ENCODE peak calls at places on chromosomes 16 and 17, in seven cellular contexts. O is T-helper 2 cell, I is T-cell, T is AG08395, E is progenitor cell of endocrine pancreas, W is HFFc6, B is HT1080. P is an unnamed sample.

GRCh38 chr17:68519911-68520310 is 7.7 kb downstream of the PRKAR1A start:
- DNase-seq in B (no peak), W (no peak), E (no peak), I (no peak), O (no peak), T (no peak), P (no peak)

GRCh38 chr16:80150978-80151705 is 389.7 kb upstream of the DYNLRB2 start:
- DNase-seq in E (no peak), I (no peak), T (peak; percentile 70), O (no peak), B (no peak), W (peak; percentile 80), P (no peak)

GRCh38 chr16:70294385-70295029 is 4.5 kb upstream of the DDX19B start:
- DNase-seq in E (no peak), O (no peak), W (no peak), T (no peak), B (no peak), I (no peak), P (no peak)

GRCh38 chr16:84543931-84544776 is 39.7 kb upstream of the MEAK7 start:
- DNase-seq in I (peak; percentile 22), B (peak; percentile 11), O (no peak), T (no peak), W (no peak), E (no peak), P (no peak)

GRCh38 chr17:81509687-81510523 is 2.7 kb downstream of the ACTG1 start:
- DNase-seq in E (no peak), W (no peak), O (peak; percentile 22), I (peak; percentile 46), T (no peak), B (no peak), P (no peak)

GRCh38 chr16:49022351-49022963 is 259.2 kb downstream of the CBLN1 start:
- DNase-seq in O (no peak), B (no peak), I (no peak), W (no peak), T (no peak), E (no peak), P (no peak)

GRCh38 chr16:57757326-57757786 is 21.8 kb downstream of the KATNB1 start:
- DNase-seq in B (peak; percentile 76), E (peak; percentile 83), T (peak; percentile 95), I (peak; percentile 82), W (peak; percentile 70), O (peak; percentile 76), P (peak; percentile 69)

GRCh38 chr17:40327735-40328385 is 18.9 kb downstream of the RARA start:
- DNase-seq in B (no peak), T (no peak), I (no peak), W (no peak), E (no peak), O (no peak), P (no peak)

GRCh38 chr17:6455321-6455705 is 11.1 kb downstream of the PIMREG start:
- DNase-seq in W (no peak), B (no peak), I (peak; percentile 45), E (peak; percentile 52), T (no peak), O (no peak), P (peak; percentile 12)

GRCh38 chr17:69269174-69269998 is 40.8 kb upstream of the ABCA10 start:
- DNase-seq in W (peak; percentile 29), O (no peak), E (no peak), T (no peak), I (no peak), B (peak; percentile 38), P (no peak)

GRCh38 chr17:15952916-15953865 is 8.3 kb downstream of the ADORA2B start:
- DNase-seq in B (no peak), O (no peak), W (no peak), E (no peak), I (no peak), T (no peak), P (no peak)

GRCh38 chr16:55697867-55698266 is 42.1 kb downstream of the SLC6A2 start:
- DNase-seq in E (no peak), I (no peak), W (no peak), T (no peak), O (no peak), B (no peak), P (no peak)

GRCh38 chr17:34235389-34236028 is 19.6 kb upstream of the CCL2 start:
- DNase-seq in W (no peak), T (no peak), B (no peak), I (no peak), E (no peak), O (no peak), P (no peak)

GRCh38 chr16:88464447-88465318 is 11.6 kb downstream of the ZFPM1 start:
- DNase-seq in E (no peak), W (no peak), B (no peak), O (no peak), I (no peak), T (no peak), P (no peak)

GRCh38 chr16:30379165-30379783 is 3.1 kb downstream of the SEPTIN1 start:
- DNase-seq in B (no peak), T (no peak), E (no peak), I (no peak), O (no peak), W (no peak), P (no peak)

GRCh38 chr16:27230562-27230991 is 27.3 kb downstream of the KDM8 start:
- DNase-seq in T (no peak), O (peak; percentile 81), E (no peak), W (no peak), B (no peak), I (peak; percentile 72), P (peak; percentile 84)

GRCh38 chr16:4216631-4217030 is 25.2 kb downstream of the SRL start:
- DNase-seq in B (no peak), I (no peak), E (no peak), W (no peak), T (no peak), O (no peak), P (no peak)

GRCh38 chr16:81127051-81127450 is 30.9 kb upstream of the GCSH start:
- DNase-seq in W (peak; percentile 99), I (no peak), B (peak; percentile 90), E (no peak), T (peak; percentile 62), O (no peak), P (no peak)

GRCh38 chr16:88570691-88571092 is 489 bp downstream of the ZC3H18 start:
- DNase-seq in T (no peak), I (peak; percentile 28), B (no peak), O (peak; percentile 29), E (no peak), W (no peak), P (peak; percentile 15)

GRCh38 chr17:5640726-5641125 is 56.4 kb upstream of the NLRP1 start:
- DNase-seq in T (no peak), W (no peak), O (no peak), E (no peak), I (no peak), B (no peak), P (no peak)

GRCh38 chr17:12231027-12231682 is 210.5 kb downstream of the MAP2K4 start:
- DNase-seq in B (peak; percentile 9), I (no peak), W (peak; percentile 41), E (no peak), O (no peak), T (peak; percentile 56), P (no peak)

GRCh38 chr17:48642059-48642842 is 16.1 kb upstream of the HOXB9 start:
- DNase-seq in I (no peak), O (no peak), W (no peak), B (no peak), T (no peak), E (no peak), P (no peak)

GRCh38 chr17:59666235-59666634 is 41.0 kb downstream of the PTRH2 start:
- DNase-seq in E (no peak), W (no peak), O (no peak), B (no peak), T (no peak), I (no peak), P (no peak)

GRCh38 chr17:12022310-12022709 is 1.6 kb downstream of the MAP2K4 start:
- DNase-seq in B (no peak), W (no peak), E (no peak), T (no peak), O (no peak), I (no peak), P (no peak)

GRCh38 chr17:19940722-19941464 is 36.7 kb downstream of the AKAP10 start:
- DNase-seq in O (no peak), B (peak; percentile 11), E (no peak), W (peak; percentile 35), I (no peak), T (peak; percentile 22), P (no peak)

GRCh38 chr16:47142469-47143328 is 1.0 kb downstream of the NETO2 start:
- DNase-seq in O (no peak), W (peak; percentile 10), B (peak; percentile 8), T (peak; percentile 20), E (peak; percentile 36), I (no peak), P (no peak)

GRCh38 chr17:52170963-52171572 is 12.6 kb upstream of the CA10 start:
- DNase-seq in I (no peak), W (no peak), E (peak; percentile 19), B (peak; percentile 24), T (no peak), O (no peak), P (no peak)

GRCh38 chr17:76404976-76405563 is 20.7 kb downstream of the SPHK1 start:
- DNase-seq in O (no peak), E (no peak), B (no peak), T (no peak), W (no peak), I (no peak), P (no peak)